ENCODE peak calls at places on chromosomes 6 and 20, in seven cellular contexts. E is fibroblast of the conjunctiva; A is cardiac fibroblast; U is COR-L47; X is uterus; W is stimulated activated CD8-positive, alpha-beta memory T cell treated with anti-CD3 and anti-CD28 coated beads, Interleukin-2, amount 100 ng/mL, for 1 hour; O is effector memory CD4-positive, alpha-beta T cell. F is an unnamed sample.

GRCh38 chr20:21808863-21809664 is 103.6 kb downstream of the PAX1 start:
- DNase-seq in U (no peak), X (no peak), A (no peak), E (no peak), W (no peak), O (no peak), F (peak)

GRCh38 chr6:16654703-16655102 is 106.6 kb downstream of the ATXN1 start:
- DNase-seq in U (no peak), X (no peak), O (no peak), W (no peak), E (no peak), A (no peak), F (no peak)

GRCh38 chr6:6734463-6735455 is 146.2 kb downstream of the LY86 start:
- DNase-seq in E (no peak), W (no peak), U (no peak), A (peak), O (no peak), X (no peak), F (no peak)

GRCh38 chr6:126100386-126100785 is 114.0 kb downstream of the TRMT11 start:
- DNase-seq in X (no peak), W (no peak), A (no peak), U (no peak), E (no peak), O (no peak), F (no peak)

GRCh38 chr20:38127011-38127621 is 38.0 kb downstream of the TGM2 start:
- DNase-seq in W (no peak), U (no peak), X (peak), A (peak), O (no peak), E (no peak), F (peak)

GRCh38 chr6:42727084-42727601 is 4.7 kb upstream of the PRPH2 start:
- DNase-seq in E (no peak), O (no peak), U (no peak), W (no peak), A (peak), X (peak), F (peak)

GRCh38 chr6:137494281-137494966 is at the start of gene OLIG3:
- DNase-seq in U (no peak), A (no peak), E (no peak), O (no peak), W (no peak), X (no peak), F (no peak)

GRCh38 chr6:40894962-40895799 is 143.8 kb downstream of the UNC5CL start:
- DNase-seq in X (peak), E (no peak), O (no peak), W (no peak), U (no peak), A (peak), F (peak)

GRCh38 chr6:160224599-160225237 is 33.9 kb downstream of the SLC22A2 start:
- DNase-seq in X (no peak), E (no peak), A (no peak), O (no peak), W (no peak), U (no peak), F (no peak)

GRCh38 chr6:113829702-113830058 is 27.5 kb upstream of the MARCKS start:
- DNase-seq in W (no peak), X (no peak), A (peak), U (no peak), O (no peak), E (no peak), F (no peak)

GRCh38 chr6:26743941-26744699 is 84.6 kb upstream of the ZNF322 start:
- DNase-seq in X (no peak), W (no peak), O (no peak), A (no peak), E (no peak), U (no peak), F (peak)

GRCh38 chr20:37615507-37616425 is 78.1 kb upstream of the CTNNBL1 start:
- DNase-seq in W (peak), X (no peak), U (peak), A (peak), E (no peak), O (no peak), F (no peak)

GRCh38 chr6:49632712-49633111 is 3.9 kb downstream of the RHAG start:
- DNase-seq in O (no peak), U (no peak), A (no peak), E (no peak), X (no peak), W (no peak), F (no peak)

GRCh38 chr6:168903638-168904345 is 349.9 kb downstream of the THBS2 start:
- DNase-seq in X (no peak), A (no peak), U (peak), W (no peak), O (no peak), E (no peak), F (no peak)

GRCh38 chr6:14849224-14849623 is 396.6 kb upstream of the JARID2 start:
- DNase-seq in O (no peak), W (no peak), U (no peak), X (no peak), A (no peak), E (no peak), F (no peak)

GRCh38 chr6:31659649-31660223 is 842 bp downstream of the C6orf47 start:
- DNase-seq in X (no peak), U (no peak), W (no peak), O (no peak), E (no peak), A (peak), F (no peak)

GRCh38 chr6:37994238-37994637 is 174.7 kb downstream of the ZFAND3 start:
- DNase-seq in A (peak), W (no peak), X (no peak), E (no peak), U (no peak), O (no peak), F (no peak)

GRCh38 chr20:63347081-63347741 is 13.9 kb downstream of the CHRNA4 start:
- DNase-seq in W (no peak), U (no peak), E (no peak), A (no peak), X (no peak), O (no peak), F (peak)

GRCh38 chr6:154962751-154963150 is 32.4 kb upstream of the TIAM2 start:
- DNase-seq in E (peak), U (no peak), O (no peak), X (no peak), W (no peak), A (peak), F (no peak)

GRCh38 chr6:138036111-138036510 is 71.1 kb downstream of the PERP start:
- DNase-seq in E (no peak), W (no peak), A (no peak), X (no peak), U (no peak), O (no peak), F (no peak)

GRCh38 chr6:85677243-85677956 is 34.7 kb upstream of the SYNCRIP start:
- DNase-seq in U (peak), A (peak), W (no peak), E (no peak), O (no peak), X (no peak), F (no peak)

GRCh38 chr20:52540489-52540888 is 348.9 kb upstream of the ZFP64 start:
- DNase-seq in X (no peak), O (no peak), W (no peak), E (no peak), U (no peak), A (no peak), F (no peak)

GRCh38 chr20:52972190-52972937 is at the start of gene TSHZ2:
- DNase-seq in U (no peak), O (peak), W (no peak), X (peak), A (peak), E (peak), F (peak)

GRCh38 chr6:42021847-42022754 is 28.2 kb upstream of the TAF8 start:
- DNase-seq in A (peak), X (no peak), E (no peak), W (peak), O (peak), U (no peak), F (no peak)

GRCh38 chr6:161649841-161650240 is 376.0 kb upstream of the AGPAT4 start:
- DNase-seq in X (no peak), A (no peak), W (no peak), U (no peak), E (no peak), O (no peak), F (no peak)

GRCh38 chr20:47379433-47380150 is 23.1 kb upstream of the ZMYND8 start:
- DNase-seq in X (peak), A (peak), E (no peak), W (no peak), O (no peak), U (no peak), F (no peak)